ENCODE peak calls at places on chromosomes 13 and 19, in nine cellular contexts. Q is Jurkat, Clone E6-1; A is ascending aorta; P is NCI-H524; I is AG09319; B is T-helper 9 cell; W is amygdala; R is stimulated activated CD8-positive, alpha-beta memory T cell treated with anti-CD3 and anti-CD28 coated beads, Interleukin-15, amount 100 ng/mL, for 4 hours; L is psoas muscle. N is an unnamed sample.

GRCh38 chr13:38394777-38395504 is 45.3 kb downstream of the UFM1 start:
- DNase-seq in A (no peak), I (no peak), R (no peak), P (no peak), Q (no peak), B (no peak), W (no peak), L (no peak), N (no peak)

GRCh38 chr19:33171916-33172359 is 22.2 kb upstream of the LRP3 start:
- DNase-seq in W (no peak), I (no peak), L (no peak), R (no peak), Q (no peak), B (no peak), A (no peak), P (no peak), N (no peak)

GRCh38 chr13:36736119-36736726 is 62.4 kb downstream of the SERTM1 start:
- DNase-seq in Q (peak; percentile 42), W (peak; percentile 7), A (no peak), L (no peak), P (no peak), I (peak; percentile 32), R (no peak), B (peak; percentile 1), N (no peak)

GRCh38 chr19:52190679-52191293 is 934 bp downstream of the PPP2R1A start:
- DNase-seq in A (no peak), P (no peak), I (no peak), B (no peak), R (no peak), Q (no peak), W (no peak), L (peak; percentile 39), N (no peak)

GRCh38 chr13:63938851-63939250 is 2523.2 kb upstream of the PCDH20 start:
- DNase-seq in Q (no peak), B (no peak), A (no peak), W (no peak), R (no peak), L (no peak), I (no peak), P (no peak), N (no peak)

GRCh38 chr13:99911069-99911964 is 60.2 kb downstream of the ZIC5 start:
- DNase-seq in W (no peak), I (no peak), L (no peak), B (no peak), R (no peak), Q (no peak), A (no peak), P (no peak), N (no peak)

GRCh38 chr19:9456018-9456689 is 20.8 kb upstream of the ZNF266 start:
- DNase-seq in B (no peak), L (no peak), P (no peak), R (no peak), A (no peak), W (no peak), I (no peak), Q (peak; percentile 25), N (no peak)

GRCh38 chr13:101121608-101122007 is 294.7 kb downstream of the NALCN start:
- DNase-seq in Q (no peak), L (no peak), P (no peak), B (no peak), I (no peak), W (no peak), A (no peak), R (no peak), N (no peak)

GRCh38 chr13:30033681-30034447 is 183.4 kb upstream of the UBL3 start:
- DNase-seq in P (no peak), I (peak; percentile 73), B (no peak), W (no peak), Q (no peak), L (no peak), A (no peak), R (no peak), N (no peak)

N was measured in activated effector memory CD4-positive, alpha-beta T cell treated with Interleukin-2 at 50 U/mL for 16 hours.